ENCODE peak calls at places on chromosomes 3 and 15, in seven cellular contexts. X, V, Z, N, D, B and P are unnamed samples.

GRCh38 chr3:123038751-123039150 is 11.2 kb upstream of the SEMA5B start:
- DNase-seq in X (no peak), V (no peak), Z (no peak), N (no peak), D (no peak), B (no peak), P (no peak)

GRCh38 chr15:47066386-47066785 is 650.9 kb upstream of the SEMA6D start:
- DNase-seq in X (no peak), V (no peak), Z (no peak), N (no peak), D (no peak), B (no peak), P (no peak)

GRCh38 chr3:32865364-32865763 is 47.6 kb downstream of the TRIM71 start:
- DNase-seq in X (no peak), V (no peak), Z (no peak), N (no peak), D (no peak), B (no peak), P (no peak)

GRCh38 chr3:48301814-48302194 is 31.7 kb downstream of the SPINK8 start:
- DNase-seq in X (peak; percentile 25), V (no peak), Z (peak; percentile 37), N (peak; percentile 40), D (no peak), B (no peak), P (peak; percentile 61)

GRCh38 chr3:192901435-192901834 is 16.2 kb downstream of the MB21D2 start:
- DNase-seq in X (peak; percentile 62), V (peak; percentile 84), Z (no peak), N (no peak), D (no peak), B (no peak), P (no peak)

GRCh38 chr3:173065543-173065970 is 75.5 kb downstream of the SPATA16 start:
- DNase-seq in X (no peak), V (no peak), Z (no peak), N (no peak), D (no peak), B (no peak), P (peak; percentile 13)

GRCh38 chr15:33243869-33244268 is 49.4 kb upstream of the FMN1 start:
- DNase-seq in X (peak; percentile 26), V (peak; percentile 48), Z (no peak), N (no peak), D (no peak), B (no peak), P (no peak)

GRCh38 chr3:71589132-71589531 is 5.6 kb upstream of the FOXP1 start:
- DNase-seq in X (no peak), V (no peak), Z (no peak), N (no peak), D (no peak), B (no peak), P (no peak)

GRCh38 chr15:66573719-66574641 is 8.2 kb upstream of the LCTL start:
- DNase-seq in X (no peak), V (no peak), Z (no peak), N (no peak), D (no peak), B (no peak), P (no peak)

GRCh38 chr15:36177590-36178281 is 401.7 kb upstream of the CDIN1 start:
- DNase-seq in X (no peak), V (no peak), Z (no peak), N (peak; percentile 17), D (no peak), B (no peak), P (no peak)

GRCh38 chr3:62238431-62238830 is 134.9 kb downstream of the FEZF2 start:
- DNase-seq in X (no peak), V (no peak), Z (no peak), N (no peak), D (no peak), B (no peak), P (no peak)